ENCODE peak calls at places on chromosomes 13 and 19, in seven cellular contexts. B is neural progenitor cell, E is astrocyte, A is H9, D is HCT116, Q is SK-N-SH, J is HepG2. O is an unnamed sample.

GRCh38 chr13:69683921-69684663 is 423.5 kb upstream of the ATXN8OS start:
- DNase-seq in Q (no peak), J (no peak), E (no peak), D (no peak), B (peak; percentile 18), A (no peak), O (no peak)

GRCh38 chr19:11052391-11052790 is 36.9 kb upstream of the LDLR start:
- DNase-seq in J (no peak), D (no peak), E (no peak), B (no peak), Q (no peak), A (no peak), O (no peak)

GRCh38 chr13:112526146-112526853 is 61.7 kb downstream of the TUBGCP3 start:
- DNase-seq in J (no peak), D (no peak), B (no peak), Q (no peak), A (no peak), E (no peak), O (no peak)

GRCh38 chr19:13978306-13978705 is 26.0 kb downstream of the DCAF15 start:
- DNase-seq in A (peak; percentile 99), B (peak; percentile 97), Q (peak; percentile 81), E (no peak), J (no peak), D (no peak), O (peak; percentile 92)

GRCh38 chr13:44273991-44274810 is 99.4 kb upstream of the SERP2 start:
- DNase-seq in A (no peak), E (no peak), Q (no peak), B (no peak), D (no peak), J (no peak), O (no peak)

GRCh38 chr13:44730099-44730498 is 154.0 kb upstream of the TSC22D1 start:
- DNase-seq in A (no peak), B (no peak), E (no peak), Q (no peak), J (no peak), D (no peak), O (no peak)

GRCh38 chr13:65336916-65337315 is 1893.2 kb downstream of the PCDH9 start:
- DNase-seq in D (no peak), Q (no peak), J (no peak), E (peak; percentile 70), B (no peak), A (no peak), O (no peak)

GRCh38 chr19:22256856-22257255 is 29.4 kb upstream of the ZNF729 start:
- DNase-seq in J (no peak), D (no peak), B (no peak), E (no peak), A (no peak), Q (no peak), O (no peak)

GRCh38 chr19:32580353-32580900 is 563 bp upstream of the PDCD5 start:
- DNase-seq in B (no peak), Q (peak; percentile 34), E (no peak), J (no peak), D (no peak), A (peak; percentile 38), O (no peak)

GRCh38 chr19:372306-372890 is 27.8 kb upstream of the MIER2 start:
- DNase-seq in B (no peak), A (no peak), E (peak; percentile 69), J (no peak), D (no peak), Q (peak; percentile 81), O (no peak)

GRCh38 chr19:49436381-49437017 is 4.8 kb downstream of the SLC17A7 start:
- DNase-seq in B (peak; percentile 91), D (no peak), E (no peak), A (peak; percentile 98), Q (peak; percentile 84), J (no peak), O (no peak)

GRCh38 chr19:35299523-35300339 is 7.8 kb downstream of the MAG start:
- DNase-seq in D (no peak), B (no peak), A (peak; percentile 76), J (no peak), Q (peak; percentile 83), E (no peak), O (no peak)

GRCh38 chr19:39677931-39678889 is 22.5 kb downstream of the LGALS16 start:
- DNase-seq in E (no peak), D (no peak), B (no peak), A (no peak), Q (no peak), J (peak; percentile 71), O (no peak)

GRCh38 chr13:97855570-97855970 is 97.9 kb upstream of the IPO5 start:
- DNase-seq in A (peak; percentile 46), E (peak; percentile 73), B (peak; percentile 88), Q (peak; percentile 62), J (peak; percentile 55), D (peak; percentile 58), O (no peak)

GRCh38 chr19:23305555-23305954 is 55.4 kb upstream of the ZNF724 start:
- DNase-seq in D (no peak), A (no peak), B (no peak), E (no peak), Q (peak; percentile 15), J (no peak), O (no peak)

GRCh38 chr13:109180905-109181425 is 551.6 kb downstream of the MYO16 start:
- DNase-seq in A (no peak), E (peak; percentile 95), Q (no peak), B (no peak), D (peak; percentile 24), J (peak; percentile 6), O (no peak)
- H3K9ac ChIP-seq in A (no peak overlapping the region), E (peak overlapping the region; percentile 61), Q (no peak overlapping the region), B (no peak overlapping the region), D (peak overlapping the region; percentile 6), J (no peak overlapping the region), O (no peak overlapping the region)

GRCh38 chr13:101417501-101417900 is 1.2 kb upstream of the NALCN start:
- DNase-seq in J (no peak), Q (no peak), D (no peak), B (no peak), A (no peak), E (no peak), O (no peak)
- H3K4me1 ChIP-seq in J (no peaks in the 10 kb centered on the region), Q (no peaks in the 10 kb centered on the region), D (no peaks in the 10 kb centered on the region), B (peaks cover 5% of the 10 kb centered on the region), A (no peaks in the 10 kb centered on the region), E (peaks cover 10% of the 10 kb centered on the region), O (no peaks in the 10 kb centered on the region)

GRCh38 chr19:15123031-15123890 is 16.1 kb downstream of the SYDE1 start:
- DNase-seq in A (no peak), Q (no peak), D (no peak), B (no peak), E (no peak), J (no peak), O (no peak)
- H3K27ac ChIP-seq in A (no peak overlapping the region), Q (peak overlapping the region; percentile 34), D (no peak overlapping the region), B (no peak overlapping the region), E (no peak overlapping the region), J (no peak overlapping the region), O (no peak overlapping the region)

GRCh38 chr13:35780613-35781012 is 304.1 kb upstream of the MAB21L1 start:
- DNase-seq in Q (no peak), J (no peak), B (no peak), A (no peak), E (no peak), D (no peak), O (no peak)

GRCh38 chr13:35784286-35784951 is 307.9 kb upstream of the MAB21L1 start:
- DNase-seq in J (peak; percentile 12), E (no peak), Q (no peak), D (no peak), B (no peak), A (no peak), O (no peak)

GRCh38 chr13:35782793-35783192 is 306.3 kb upstream of the MAB21L1 start:
- DNase-seq in D (no peak), J (no peak), A (no peak), B (no peak), E (no peak), Q (no peak), O (no peak)

GRCh38 chr13:35781044-35781443 is 304.6 kb upstream of the MAB21L1 start:
- DNase-seq in D (no peak), Q (no peak), E (no peak), A (no peak), J (no peak), B (no peak), O (no peak)

DNA sequence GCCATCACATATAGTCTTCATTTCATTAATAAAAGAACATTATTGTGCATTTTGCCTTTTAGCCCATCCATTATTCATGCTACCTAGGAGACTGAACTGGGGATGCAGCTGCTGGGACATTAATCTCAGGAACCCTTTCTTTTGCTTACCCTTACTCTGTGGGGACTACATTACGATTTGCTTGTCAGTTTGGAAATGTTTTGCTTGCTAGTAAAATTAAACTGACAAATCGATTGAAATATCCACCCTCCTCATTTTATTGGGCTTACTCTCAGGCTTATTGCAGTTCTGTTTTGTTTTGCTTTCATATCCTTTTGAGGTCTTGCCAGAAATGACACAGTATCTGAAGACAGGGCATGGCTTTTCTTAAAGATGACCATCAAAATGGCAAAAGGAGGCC is 305.2 kb upstream of the MAB21L1 start:
- DNase-seq in Q (no peak), A (no peak), B (no peak), E (no peak), J (no peak), D (no peak), O (no peak)
- H3K9ac ChIP-seq in Q (no peak overlapping the region), A (no peak overlapping the region), B (no peak overlapping the region), E (no peak overlapping the region), J (no peak overlapping the region), D (no peak overlapping the region), O (no peak overlapping the region)

GRCh38 chr19:44759083-44759804 is 10.7 kb downstream of the BCL3 start:
- DNase-seq in J (no peak), E (no peak), B (no peak), A (no peak), D (no peak), Q (no peak), O (no peak)
- H3K4me1 ChIP-seq in J (peaks cover 32% of the 10 kb centered on the region), E (peaks cover 43% of the 10 kb centered on the region), B (peaks cover 15% of the 10 kb centered on the region), A (no peaks in the 10 kb centered on the region), D (peaks cover 15% of the 10 kb centered on the region), Q (peaks cover 12% of the 10 kb centered on the region), O (peaks cover 31% of the 10 kb centered on the region)

GRCh38 chr19:16896913-16897571 is 8.2 kb downstream of the F2RL3 start:
- DNase-seq in B (peak; percentile 98), Q (peak; percentile 100), A (peak; percentile 98), D (peak; percentile 51), J (peak; percentile 74), E (peak; percentile 84), O (peak; percentile 99)
- H3K27ac ChIP-seq in B (no peak overlapping the region), Q (no peak overlapping the region), A (no peak overlapping the region), D (no peak overlapping the region), J (no peak overlapping the region), E (no peak overlapping the region), O (peak overlapping the region; percentile 47)

O was measured in kidney.